ENCODE peak calls at places on chromosomes 16 and 17, in five cellular contexts. V is stomach; C is activated CD4-positive, alpha-beta T cell treated with anti-CD3 and anti-CD28 coated beads for 36 hours; O is heart right ventricle; F is Peyer's patch. Y is an unnamed sample.

GRCh38 chr16:85329059-85329812 is 217.0 kb upstream of the CIBAR2 start:
- DNase-seq in V (peak), C (no peak), O (no peak), F (peak), Y (peak)

GRCh38 chr16:68644715-68645493 is at the start of gene CDH3:
- DNase-seq in V (peak), C (peak), O (no peak), F (peak), Y (no peak)

GRCh38 chr17:55317284-55317683 is 52.5 kb downstream of the HLF start:
- DNase-seq in V (no peak), C (no peak), O (no peak), F (no peak), Y (no peak)

GRCh38 chr17:50579399-50579798 is 18.9 kb downstream of the CACNA1G start:
- DNase-seq in V (no peak), C (no peak), O (no peak), F (no peak), Y (no peak)

GRCh38 chr17:10021239-10021638 is 116.2 kb upstream of the RCVRN start:
- DNase-seq in V (peak), C (no peak), O (no peak), F (peak), Y (no peak)

GRCh38 chr17:42135664-42136653 is 13.4 kb downstream of the HSPB9 start:
- DNase-seq in V (peak), C (no peak), O (peak), F (peak), Y (peak)

GRCh38 chr17:16046966-16047365 is 47.3 kb downstream of the TTC19 start:
- DNase-seq in V (no peak), C (no peak), O (no peak), F (no peak), Y (no peak)

GRCh38 chr16:66103245-66103644 is 263.2 kb upstream of the CDH5 start:
- DNase-seq in V (no peak), C (no peak), O (no peak), F (no peak), Y (no peak)

GRCh38 chr17:57160624-57161023 is 75.6 kb downstream of the AKAP1 start:
- DNase-seq in V (no peak), C (no peak), O (no peak), F (no peak), Y (no peak)

GRCh38 chr16:82082543-82083244 is 47.6 kb downstream of the HSD17B2 start:
- DNase-seq in V (no peak), C (peak), O (no peak), F (no peak), Y (peak)

GRCh38 chr16:14562691-14563491 is 67.2 kb downstream of the PARN start:
- DNase-seq in V (peak), C (peak), O (peak), F (peak), Y (no peak)

GRCh38 chr17:1725642-1726511 is 1.4 kb downstream of the WDR81 start:
- DNase-seq in V (no peak), C (peak), O (no peak), F (no peak), Y (no peak)

GRCh38 chr16:67013238-67013822 is 15.6 kb upstream of the CBFB start:
- DNase-seq in V (no peak), C (no peak), O (no peak), F (no peak), Y (no peak)

GRCh38 chr17:19376799-19377198 is 1.5 kb upstream of the MAPK7 start:
- DNase-seq in V (no peak), C (peak), O (no peak), F (peak), Y (no peak)

GRCh38 chr17:17540935-17541639 is 44.9 kb upstream of the RASD1 start:
- DNase-seq in V (no peak), C (no peak), O (no peak), F (no peak), Y (no peak)

GRCh38 chr17:17372856-17373520 is 69.8 kb downstream of the NT5M start:
- DNase-seq in V (no peak), C (no peak), O (no peak), F (no peak), Y (no peak)

GRCh38 chr17:46027326-46028325 is 28.6 kb downstream of the STH start:
- DNase-seq in V (no peak), C (no peak), O (no peak), F (no peak), Y (no peak)

GRCh38 chr16:4486126-4486893 is 10.1 kb downstream of the HMOX2 start:
- DNase-seq in V (peak), C (no peak), O (peak), F (no peak), Y (no peak)

GRCh38 chr17:57987582-57988300 is at the start of gene VEZF1:
- DNase-seq in V (peak), C (peak), O (peak), F (peak), Y (peak)

GRCh38 chr16:87062569-87063442 is 254.4 kb downstream of the C16orf95 start:
- DNase-seq in V (peak), C (peak), O (peak), F (peak), Y (peak)

GRCh38 chr17:27603870-27604794 is 26.9 kb upstream of the LGALS9 start:
- DNase-seq in V (peak), C (no peak), O (no peak), F (no peak), Y (no peak)

GRCh38 chr16:10383626-10384025 is 2.2 kb upstream of the ATF7IP2 start:
- DNase-seq in V (no peak), C (no peak), O (no peak), F (no peak), Y (no peak)

GRCh38 chr17:214881-215331 is 33.5 kb upstream of the DOC2B start:
- DNase-seq in V (no peak), C (no peak), O (no peak), F (no peak), Y (no peak)

GRCh38 chr17:47899643-47900042 is 3.6 kb downstream of the SP2 start:
- DNase-seq in V (no peak), C (no peak), O (no peak), F (no peak), Y (no peak)

GRCh38 chr17:6297960-6298359 is 137.0 kb downstream of the AIPL1 start:
- DNase-seq in V (no peak), C (no peak), O (no peak), F (no peak), Y (no peak)

GRCh38 chr16:3022697-3023414 is 886 bp downstream of the HCFC1R1 start:
- DNase-seq in V (no peak), C (peak), O (peak), F (no peak), Y (no peak)

GRCh38 chr17:73983623-73984410 is 219.7 kb upstream of the RPL38 start:
- DNase-seq in V (no peak), C (no peak), O (no peak), F (no peak), Y (no peak)

GRCh38 chr17:82931696-82932060 is 91.9 kb upstream of the ZNF750 start:
- DNase-seq in V (peak), C (no peak), O (peak), F (peak), Y (peak)

GRCh38 chr16:81711609-81712329 is 67.3 kb upstream of the PLCG2 start:
- DNase-seq in V (no peak), C (no peak), O (no peak), F (no peak), Y (peak)

GRCh38 chr17:5919104-5919503 is 151.1 kb upstream of the WSCD1 start:
- DNase-seq in V (no peak), C (no peak), O (no peak), F (no peak), Y (no peak)

GRCh38 chr16:31455601-31456314 is 3.5 kb upstream of the ARMC5 start:
- DNase-seq in V (no peak), C (peak), O (no peak), F (peak), Y (no peak)

Y was measured in A172.